ENCODE peak calls at places on chromosomes 16 and 17, in four cellular contexts. E, W, Y and I are unnamed samples.

GRCh38 chr16:27708651-27709050 is 158.7 kb downstream of the KATNIP start:
- DNase-seq in E (no peak), W (no peak), Y (no peak), I (no peak)

GRCh38 chr17:76541739-76542450 is 2.1 kb downstream of the PRCD start:
- DNase-seq in E (no peak), W (no peak), Y (no peak), I (no peak)

GRCh38 chr16:914453-914852 is 56.3 kb downstream of the LMF1 start:
- DNase-seq in E (no peak), W (peak), Y (no peak), I (peak)

GRCh38 chr17:80656590-80656989 is 112.0 kb downstream of the RPTOR start:
- DNase-seq in E (no peak), W (no peak), Y (no peak), I (no peak)

GRCh38 chr16:71406724-71407123 is 35.1 kb downstream of the TLE7 start:
- DNase-seq in E (no peak), W (no peak), Y (no peak), I (no peak)

GRCh38 chr17:5418858-5419355 is 555 bp downstream of the NUP88 start:
- DNase-seq in E (peak), W (peak), Y (no peak), I (peak)

GRCh38 chr17:21689604-21690003 is 2.7 kb upstream of the KCNJ18 start:
- DNase-seq in E (no peak), W (no peak), Y (no peak), I (peak)

GRCh38 chr16:78130950-78131349 is 31.5 kb downstream of the WWOX start:
- DNase-seq in E (no peak), W (peak), Y (no peak), I (no peak)

GRCh38 chr17:55708575-55708974 is 14.1 kb downstream of the TMEM100 start:
- DNase-seq in E (peak), W (no peak), Y (no peak), I (no peak)

GRCh38 chr16:455453-455852 is 30.0 kb downstream of the RAB11FIP3 start:
- DNase-seq in E (no peak), W (no peak), Y (no peak), I (no peak)

GRCh38 chr16:69112285-69113129 is 7.1 kb downstream of the HAS3 start:
- DNase-seq in E (peak), W (peak), Y (peak), I (peak)

GRCh38 chr17:35460354-35460851 is 11.8 kb upstream of the SLFN13 start:
- DNase-seq in E (peak), W (no peak), Y (peak), I (peak)

GRCh38 chr17:8948462-8948861 is 17.0 kb downstream of the PIK3R5 start:
- DNase-seq in E (no peak), W (no peak), Y (no peak), I (no peak)

GRCh38 chr16:2054543-2055245 is 6.9 kb downstream of the TSC2 start:
- DNase-seq in E (no peak), W (no peak), Y (no peak), I (no peak)

GRCh38 chr17:30093463-30094147 is 23.0 kb upstream of the NSRP1 start:
- DNase-seq in E (peak), W (peak), Y (peak), I (peak)

GRCh38 chr17:1315891-1316403 is 36.5 kb downstream of the TRARG1 start:
- DNase-seq in E (no peak), W (no peak), Y (no peak), I (no peak)

GRCh38 chr16:50269061-50269705 is 2.8 kb downstream of the ADCY7 start:
- DNase-seq in E (no peak), W (no peak), Y (no peak), I (no peak)

GRCh38 chr16:6694636-6695035 is 638.0 kb upstream of the RBFOX1 start:
- DNase-seq in E (no peak), W (no peak), Y (no peak), I (no peak)

GRCh38 chr17:27573971-27574525 is 56.9 kb upstream of the LGALS9 start:
- DNase-seq in E (peak), W (no peak), Y (no peak), I (no peak)

GRCh38 chr16:13863075-13863765 is 56.7 kb upstream of the ERCC4 start:
- DNase-seq in E (no peak), W (peak), Y (no peak), I (no peak)

GRCh38 chr17:2387086-2388019 is 13.5 kb downstream of the MNT start:
- DNase-seq in E (no peak), W (no peak), Y (no peak), I (no peak)

GRCh38 chr17:79036609-79037008 is 12.6 kb downstream of the C1QTNF1 start:
- DNase-seq in E (no peak), W (no peak), Y (no peak), I (peak)

GRCh38 chr16:57592591-57593003 is 35.8 kb upstream of the ADGRG1 start:
- DNase-seq in E (no peak), W (no peak), Y (no peak), I (no peak)

GRCh38 chr17:78789149-78789662 is 7.1 kb upstream of the CYTH1 start:
- DNase-seq in E (no peak), W (no peak), Y (no peak), I (no peak)

GRCh38 chr16:35573407-35573806 is 2114.0 kb downstream of the TP53TG3F start:
- DNase-seq in E (no peak), W (no peak), Y (no peak), I (no peak)

GRCh38 chr17:41772218-41772585 is 14.3 kb downstream of the JUP start:
- DNase-seq in E (no peak), W (no peak), Y (peak), I (no peak)

GRCh38 chr17:81272616-81273015 is 22.5 kb downstream of the SLC38A10 start:
- DNase-seq in E (no peak), W (no peak), Y (no peak), I (no peak)

GRCh38 chr17:57999496-58000017 is 7.5 kb downstream of the SRSF1 start:
- DNase-seq in E (peak), W (peak), Y (no peak), I (peak)

GRCh38 chr16:19389246-19389645 is 28.4 kb upstream of the TMC5 start:
- DNase-seq in E (peak), W (peak), Y (peak), I (peak)

GRCh38 chr17:34902761-34903325 is 58.4 kb downstream of the CCT6B start:
- DNase-seq in E (no peak), W (no peak), Y (no peak), I (no peak)

GRCh38 chr17:2238432-2239169 is 65.0 kb downstream of the SMG6 start:
- DNase-seq in E (no peak), W (no peak), Y (no peak), I (no peak)

GRCh38 chr17:409848-410673 is 57.5 kb upstream of the RPH3AL start:
- DNase-seq in E (peak), W (peak), Y (peak), I (peak)

GRCh38 chr17:72702998-72703397 is 389.5 kb downstream of the SLC39A11 start:
- DNase-seq in E (no peak), W (no peak), Y (no peak), I (no peak)

GRCh38 chr16:531494-532125 is 4.1 kb downstream of the CAPN15 start:
- DNase-seq in E (no peak), W (no peak), Y (no peak), I (no peak)

GRCh38 chr17:41492771-41493170 is 3.1 kb upstream of the KRT36 start:
- DNase-seq in E (peak), W (peak), Y (no peak), I (no peak)

DNA sequence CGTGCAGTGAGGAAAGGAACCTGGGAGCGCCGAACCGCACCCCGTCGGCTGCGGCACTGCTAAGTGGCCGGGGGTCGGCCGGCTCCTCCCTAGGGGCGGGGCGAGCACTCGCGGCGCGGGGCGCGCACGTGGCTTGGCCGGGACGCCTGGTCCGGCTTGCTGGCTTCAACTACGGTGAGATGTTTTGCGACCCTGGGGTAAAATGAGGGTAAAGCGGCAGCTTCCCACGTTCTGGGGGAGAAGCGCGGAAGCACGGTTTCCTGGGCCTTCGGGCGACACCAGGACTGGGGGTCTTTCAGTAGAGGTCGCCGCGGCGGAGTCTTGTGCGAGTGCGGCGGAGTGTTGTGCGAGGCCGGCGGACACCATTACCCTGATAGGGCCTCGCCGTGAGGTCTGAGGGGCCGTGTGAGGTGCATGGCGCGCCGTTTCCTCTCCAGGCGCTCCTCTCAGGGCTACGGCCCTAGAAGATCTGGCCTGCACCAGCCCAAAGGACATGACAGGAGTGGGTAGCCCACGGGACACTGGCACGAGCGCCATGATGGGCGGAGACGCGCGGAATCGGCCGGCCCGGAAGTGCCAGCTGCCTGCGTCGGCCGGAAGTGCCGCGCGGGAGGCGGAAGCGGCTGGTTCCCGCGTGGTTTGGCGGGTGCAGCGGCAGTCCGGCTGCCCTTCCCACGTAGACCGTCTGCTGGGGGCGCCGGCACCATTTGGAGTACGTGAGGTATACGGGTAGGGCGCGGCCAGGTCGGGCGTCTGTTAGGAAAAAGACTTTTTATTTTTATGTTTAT is at the start of gene PIGW:
- DNase-seq in E (peak), W (peak), Y (peak), I (peak)
- TF ChIP-seq RNF2 in E (peak), W (peak), Y (no peak), I (no peak)

DNA sequence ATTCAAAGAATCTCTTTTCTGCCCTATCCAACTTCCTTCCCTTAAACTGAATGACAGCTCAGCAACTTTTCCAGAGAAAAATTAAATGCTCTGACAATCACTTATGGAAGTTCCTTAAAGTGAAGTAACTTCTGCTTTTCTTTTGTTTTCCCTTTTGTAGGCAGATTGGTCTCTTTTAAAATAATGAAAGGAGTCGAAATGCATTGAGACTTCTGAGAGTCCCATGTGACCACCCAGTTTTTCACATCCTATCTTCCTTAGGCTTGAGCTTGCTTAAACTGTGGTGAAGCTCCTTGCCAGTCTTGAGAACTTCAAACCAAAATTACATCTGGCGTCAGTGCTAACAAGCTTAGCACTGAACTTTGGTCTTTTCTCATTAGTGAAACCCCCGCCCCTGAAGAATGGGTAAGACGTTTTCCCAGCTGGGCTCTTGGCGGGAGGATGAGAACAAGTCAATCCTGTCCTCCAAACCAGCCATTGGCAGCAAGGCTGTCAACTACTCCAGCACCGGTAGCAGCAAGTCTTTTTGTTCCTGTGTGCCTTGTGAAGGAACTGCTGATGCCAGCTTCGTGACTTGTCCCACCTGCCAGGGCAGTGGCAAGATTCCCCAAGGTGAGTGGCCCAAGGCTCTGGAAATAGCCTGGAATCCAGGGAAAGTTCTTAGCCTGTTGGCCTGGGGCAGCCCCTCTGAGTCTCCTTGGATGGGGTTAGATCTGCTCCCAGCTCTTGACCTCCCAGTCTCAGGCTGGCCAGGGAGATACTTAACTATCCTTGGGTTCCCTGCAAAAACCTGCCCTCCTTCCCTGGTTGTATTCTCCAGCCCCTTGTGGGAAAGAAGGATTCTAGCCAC is 1.2 kb downstream of the TMEM106A start:
- DNase-seq in E (no peak), W (no peak), Y (no peak), I (no peak)
- TF ChIP-seq RNF2 in E (no peak), W (no peak), Y (no peak), I (no peak)

GRCh38 chr16:22323998-22324786 is 27.0 kb downstream of the POLR3E start:
- DNase-seq in E (no peak), W (no peak), Y (no peak), I (no peak)
- TF ChIP-seq RNF2 in E (no peak), W (no peak), Y (no peak), I (no peak)

GRCh38 chr16:81237942-81238295 is 570 bp upstream of the BCO1 start:
- DNase-seq in E (no peak), W (no peak), Y (no peak), I (no peak)

GRCh38 chr16:81239722-81240121 is 1.2 kb downstream of the BCO1 start:
- DNase-seq in E (no peak), W (no peak), Y (no peak), I (no peak)

GRCh38 chr16:81241706-81242105 is 3.2 kb downstream of the BCO1 start:
- DNase-seq in E (no peak), W (no peak), Y (no peak), I (no peak)

GRCh38 chr16:81237282-81237681 is 1.2 kb upstream of the BCO1 start:
- DNase-seq in E (no peak), W (no peak), Y (no peak), I (no peak)

DNA sequence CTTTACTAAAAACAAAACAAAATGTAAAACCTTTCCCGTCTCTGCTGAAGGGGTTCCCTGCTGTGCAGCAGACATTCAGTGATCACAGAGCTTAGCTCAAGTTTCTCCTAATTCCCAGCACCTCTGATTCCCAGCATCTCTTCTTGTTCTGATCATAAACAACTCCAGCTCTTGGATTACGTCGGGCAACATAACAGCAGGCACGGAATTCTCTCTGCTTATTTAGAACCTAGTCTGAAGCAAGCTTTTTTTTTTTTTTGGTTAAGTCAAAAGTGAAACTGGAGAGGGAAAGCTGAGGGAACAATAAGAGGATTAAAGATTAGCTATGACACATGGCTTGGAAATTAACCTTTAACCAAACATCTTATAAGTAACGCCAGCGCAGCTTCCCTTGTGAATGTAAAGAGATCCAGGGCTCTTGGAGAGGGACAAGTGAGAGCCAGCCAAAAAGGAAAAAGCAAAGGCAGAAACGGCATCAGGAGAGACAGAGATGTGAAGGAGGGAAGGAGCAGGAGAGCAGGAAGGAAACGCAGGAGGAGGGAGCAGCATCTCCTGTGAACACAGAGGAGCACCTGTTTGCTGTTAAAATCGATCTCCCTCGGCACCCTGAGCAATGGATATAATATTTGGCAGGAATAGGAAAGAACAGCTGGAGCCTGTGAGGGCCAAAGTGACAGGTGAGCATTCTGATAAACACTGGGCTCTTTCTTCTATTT is at the start of gene BCO1:
- DNase-seq in E (no peak), W (peak), Y (no peak), I (peak)
- TF ChIP-seq RNF2 in E (no peak), W (no peak), Y (no peak), I (no peak)